ENCODE peak calls at places on chromosomes 1 and 21, in eight cellular contexts. C is effector memory CD4-positive, alpha-beta T cell; A is breast epithelium; B is upper lobe of right lung; T is lower lobe of right lung; Q is fibroblast of lung; L is endodermal cell; N is HCT116. K is an unnamed sample. For H3K36me3 and H3K4me1, the result is how much of the 10 kb centered on the place peaks cover.

GRCh38 chr1:111480682-111481081 is 6.9 kb downstream of the C1orf162 start:
- DNase-seq in A (no peak), B (no peak), L (no peak), Q (no peak), N (no peak), T (no peak), C (no peak), K (no peak)

GRCh38 chr1:84892657-84893618 is at the start of gene LPAR3:
- DNase-seq in L (peak), B (no peak), N (peak), Q (peak), T (peak), C (peak), A (no peak), K (peak)

GRCh38 chr1:20358761-20359263 is 68.1 kb downstream of the VWA5B1 start:
- DNase-seq in A (no peak), C (no peak), T (peak), N (no peak), B (peak), Q (peak), L (no peak), K (peak)

GRCh38 chr1:50424045-50424939 is 1.0 kb upstream of the DMRTA2 start:
- DNase-seq in A (no peak), N (no peak), Q (peak), B (no peak), T (no peak), C (no peak), L (no peak), K (no peak)

GRCh38 chr1:115327270-115327669 is 10.8 kb downstream of the NGF start:
- DNase-seq in B (no peak), N (no peak), A (no peak), L (no peak), Q (no peak), T (no peak), C (no peak), K (no peak)

GRCh38 chr1:209651148-209651547 is 1.1 kb downstream of the LAMB3 start:
- DNase-seq in C (peak), A (peak), Q (peak), L (peak), B (peak), N (peak), T (peak), K (peak)

GRCh38 chr1:3858231-3858981 is 1.1 kb downstream of the DFFB start:
- DNase-seq in A (no peak), T (peak), B (no peak), C (no peak), L (peak), N (no peak), Q (peak), K (no peak)

GRCh38 chr1:94318505-94319030 is 81.2 kb upstream of the ARHGAP29 start:
- DNase-seq in A (no peak), N (no peak), L (no peak), Q (no peak), T (no peak), C (no peak), B (no peak), K (no peak)

GRCh38 chr1:87151500-87152421 is 176.9 kb upstream of the LMO4 start:
- DNase-seq in C (no peak), N (no peak), L (peak), T (peak), Q (peak), B (peak), A (no peak), K (peak)

GRCh38 chr1:30616759-30617158 is 106.6 kb downstream of the MATN1 start:
- DNase-seq in L (peak), N (no peak), A (no peak), B (peak), T (no peak), C (no peak), Q (no peak), K (no peak)

GRCh38 chr21:45154511-45155508 is 80.4 kb downstream of the ADARB1 start:
- DNase-seq in A (no peak), L (peak), T (no peak), C (peak), B (no peak), Q (peak), N (no peak), K (no peak)

GRCh38 chr1:40257313-40257687 is 736 bp upstream of the ZMPSTE24 start:
- DNase-seq in Q (no peak), A (no peak), C (no peak), L (no peak), T (no peak), B (no peak), N (peak), K (no peak)

GRCh38 chr1:213988639-213989070 is 882 bp downstream of the PROX1 start:
- DNase-seq in N (no peak), Q (no peak), L (peak), B (no peak), A (no peak), T (no peak), C (no peak), K (no peak)

GRCh38 chr1:162019006-162019405 is 4.7 kb downstream of the OLFML2B start:
- DNase-seq in N (no peak), Q (peak), A (no peak), C (no peak), L (no peak), T (no peak), B (no peak), K (no peak)

GRCh38 chr1:109485001-109485400 is 1.3 kb downstream of the ATXN7L2 start:
- DNase-seq in Q (no peak), N (no peak), T (no peak), A (no peak), B (no peak), L (no peak), C (no peak), K (no peak)

GRCh38 chr1:153652795-153653507 is 5.6 kb upstream of the SNAPIN start:
- DNase-seq in L (no peak), Q (peak), B (no peak), C (no peak), T (no peak), N (no peak), A (no peak), K (no peak)

GRCh38 chr1:36918604-36919003 is 115.7 kb downstream of the GRIK3 start:
- DNase-seq in Q (no peak), N (no peak), A (no peak), T (no peak), L (no peak), B (no peak), C (no peak), K (no peak)

GRCh38 chr21:44415073-44416025 is 40.0 kb upstream of the LRRC3 start:
- DNase-seq in L (peak), T (no peak), C (no peak), Q (no peak), B (peak), A (peak), N (no peak), K (no peak)

GRCh38 chr1:226357416-226357815 is 48.5 kb upstream of the LIN9 start:
- DNase-seq in C (no peak), T (no peak), L (no peak), B (no peak), N (no peak), A (no peak), Q (no peak), K (no peak)
- H3K36me3 ChIP-seq in C (under half), T (half or more), L (under half), B (under half), N (under half), A (under half), Q (under half), K (under half)

DNA sequence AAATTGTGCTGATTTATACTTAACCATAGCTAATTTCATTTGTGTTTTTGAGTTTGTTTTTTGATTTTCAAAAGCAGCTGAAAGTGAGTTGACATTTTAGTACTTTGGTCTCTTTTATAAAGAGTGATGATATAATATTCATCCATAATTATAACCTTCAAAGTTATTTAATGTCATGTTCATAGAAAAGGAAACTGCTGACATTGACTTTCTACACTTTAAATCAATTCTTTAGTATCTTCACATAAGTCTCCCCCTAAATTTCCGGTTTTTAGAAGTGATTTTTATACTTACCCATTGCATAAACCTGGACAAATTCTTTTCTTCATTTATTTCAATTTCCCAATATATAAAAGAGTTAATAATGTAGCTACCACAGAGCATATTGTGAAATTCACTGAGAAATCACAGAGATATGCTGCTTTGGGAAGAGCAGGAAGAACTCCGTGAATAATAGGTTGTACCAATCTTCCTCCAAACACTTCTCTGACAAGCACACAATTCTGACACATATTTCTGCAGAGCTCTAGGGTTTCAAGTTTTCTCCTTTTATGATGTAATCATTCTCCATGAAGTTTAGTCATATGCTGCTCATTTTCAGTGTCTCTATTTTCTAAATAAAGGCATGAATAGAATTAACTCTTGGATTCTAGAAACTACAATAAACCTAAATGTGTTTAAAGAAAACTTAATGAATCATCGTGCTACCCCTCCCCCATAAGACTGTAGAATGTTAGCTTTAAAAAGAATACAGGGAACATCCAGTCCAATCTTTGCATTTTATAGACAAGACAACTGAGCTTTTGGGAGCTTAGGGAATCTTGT is 25.6 kb upstream of the CDC42BPA start:
- DNase-seq in T (no peak), B (no peak), N (no peak), L (no peak), Q (peak), C (no peak), A (no peak), K (no peak)
- H3K27ac ChIP-seq in T (no peak), B (no peak), N (no peak), L (no peak), Q (peak), C (no peak), A (no peak), K (no peak)

DNA sequence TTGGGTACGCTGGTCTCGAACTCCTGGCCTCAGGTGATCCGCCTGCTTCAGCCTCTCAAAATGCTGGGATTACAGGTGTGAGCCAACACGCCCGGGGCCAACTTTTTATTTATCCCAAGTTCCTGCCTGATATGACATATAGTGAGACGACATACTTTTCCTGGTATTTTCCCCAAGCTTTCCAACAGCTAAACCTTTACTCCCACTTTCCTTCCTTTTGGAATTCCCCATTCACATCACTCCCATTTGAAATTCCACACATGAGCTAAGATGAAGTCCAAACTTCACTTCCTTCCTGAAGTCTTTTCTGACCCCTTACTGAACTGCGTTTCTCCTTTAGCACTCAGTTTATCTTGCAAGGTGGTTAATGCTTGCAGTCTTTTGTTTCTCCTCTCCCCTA is 64.1 kb downstream of the S1PR1 start:
- DNase-seq in B (no peak), A (no peak), L (no peak), C (no peak), Q (no peak), N (no peak), T (no peak), K (no peak)
- H3K4me1 ChIP-seq in B (under half), A (under half), L (under half), C (under half), Q (under half), N (under half), T (under half), K (under half)

DNA sequence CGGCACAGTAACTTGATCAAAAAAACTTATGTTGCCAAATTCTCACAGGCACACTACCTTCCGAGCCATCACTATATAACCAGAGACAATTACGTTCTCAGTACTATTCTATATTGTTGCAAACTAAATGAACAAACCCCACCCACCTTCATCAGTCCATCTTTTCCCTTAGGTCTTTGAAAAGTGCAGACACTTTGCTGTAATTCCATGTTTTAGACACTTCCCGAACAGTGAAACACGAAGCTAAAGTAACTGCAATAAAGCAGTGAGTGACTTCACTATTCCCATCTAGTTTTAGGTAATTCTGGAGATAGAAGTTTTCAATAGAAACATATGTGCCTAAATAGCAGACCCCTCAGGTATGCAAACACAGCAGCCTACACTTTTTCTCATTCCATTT is 7.7 kb downstream of the SFPQ start:
- DNase-seq in T (no peak), A (no peak), N (no peak), C (no peak), B (no peak), Q (no peak), L (no peak), K (no peak)
- H3K36me3 ChIP-seq in T (half or more), A (under half), N (half or more), C (half or more), B (half or more), Q (under half), L (half or more), K (half or more)

GRCh38 chr1:185804608-185805007 is 70.4 kb downstream of the HMCN1 start:
- DNase-seq in C (no peak), Q (no peak), N (no peak), A (no peak), B (no peak), T (no peak), L (no peak), K (no peak)

GRCh38 chr1:185808675-185809074 is 74.5 kb downstream of the HMCN1 start:
- DNase-seq in L (no peak), N (no peak), B (no peak), T (no peak), Q (no peak), C (no peak), A (no peak), K (no peak)

GRCh38 chr1:185798505-185798904 is 64.3 kb downstream of the HMCN1 start:
- DNase-seq in L (no peak), A (no peak), T (no peak), C (no peak), N (no peak), Q (no peak), B (no peak), K (no peak)

GRCh38 chr1:185804206-185804605 is 70.0 kb downstream of the HMCN1 start:
- DNase-seq in C (no peak), N (no peak), A (no peak), L (no peak), Q (no peak), T (no peak), B (no peak), K (no peak)
- H3K27ac ChIP-seq in C (no peak), N (no peak), A (no peak), L (no peak), Q (no peak), T (no peak), B (no peak), K (no peak)

DNA sequence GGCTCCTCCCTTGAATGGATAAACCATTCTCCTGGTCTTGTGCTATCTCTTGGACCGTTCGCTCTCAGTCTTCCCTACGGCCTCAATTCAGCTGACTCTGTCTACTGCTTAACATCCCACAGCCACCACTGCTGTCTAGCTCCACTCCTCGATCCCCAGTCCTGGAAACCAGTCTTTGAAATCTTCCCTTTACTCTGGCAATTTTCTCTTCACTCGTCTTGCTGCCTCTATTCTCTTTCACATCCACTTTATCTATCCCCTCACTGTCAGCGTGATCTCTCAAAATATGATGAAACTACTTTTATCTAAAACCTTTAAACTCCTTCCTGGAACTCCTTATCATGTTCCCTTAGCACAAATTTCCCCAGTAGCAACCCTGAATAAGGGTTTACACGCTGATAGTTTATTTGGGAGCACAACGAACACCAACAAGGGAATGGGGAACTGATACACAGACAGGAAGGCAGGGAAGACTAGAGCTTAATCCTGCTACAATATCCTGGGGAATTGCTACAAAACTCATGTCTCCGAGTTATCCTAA is 131.6 kb upstream of the SAMSN1 start:
- DNase-seq in A (no peak), Q (no peak), T (no peak), C (no peak), N (no peak), L (no peak), B (no peak), K (no peak)
- H3K4me1 ChIP-seq in A (under half), Q (under half), T (under half), C (under half), N (under half), L (under half), B (under half), K (under half)

DNA sequence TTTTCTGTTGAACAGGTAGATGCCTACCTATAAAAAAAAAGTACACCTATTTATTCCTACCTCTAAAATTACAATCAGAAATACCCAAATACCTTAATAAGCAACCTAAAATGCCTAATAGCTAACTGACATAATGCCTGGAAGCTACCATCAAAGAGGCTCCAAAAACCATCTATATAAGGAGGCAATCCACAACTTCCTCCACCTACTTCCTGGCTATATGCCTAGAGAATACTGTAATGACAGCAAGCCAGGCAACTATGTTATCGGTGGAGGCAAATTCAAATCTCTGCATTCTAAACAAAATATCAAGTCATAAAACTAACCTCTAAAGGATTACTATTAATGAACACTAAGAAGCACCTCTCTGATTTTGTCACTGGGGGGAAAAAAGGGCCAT is 10.1 kb downstream of the ZNF644 start:
- DNase-seq in L (no peak), C (no peak), Q (peak), A (no peak), N (no peak), B (no peak), T (no peak), K (no peak)
- H3K36me3 ChIP-seq in L (under half), C (under half), Q (under half), A (under half), N (under half), B (under half), T (under half), K (under half)

DNA sequence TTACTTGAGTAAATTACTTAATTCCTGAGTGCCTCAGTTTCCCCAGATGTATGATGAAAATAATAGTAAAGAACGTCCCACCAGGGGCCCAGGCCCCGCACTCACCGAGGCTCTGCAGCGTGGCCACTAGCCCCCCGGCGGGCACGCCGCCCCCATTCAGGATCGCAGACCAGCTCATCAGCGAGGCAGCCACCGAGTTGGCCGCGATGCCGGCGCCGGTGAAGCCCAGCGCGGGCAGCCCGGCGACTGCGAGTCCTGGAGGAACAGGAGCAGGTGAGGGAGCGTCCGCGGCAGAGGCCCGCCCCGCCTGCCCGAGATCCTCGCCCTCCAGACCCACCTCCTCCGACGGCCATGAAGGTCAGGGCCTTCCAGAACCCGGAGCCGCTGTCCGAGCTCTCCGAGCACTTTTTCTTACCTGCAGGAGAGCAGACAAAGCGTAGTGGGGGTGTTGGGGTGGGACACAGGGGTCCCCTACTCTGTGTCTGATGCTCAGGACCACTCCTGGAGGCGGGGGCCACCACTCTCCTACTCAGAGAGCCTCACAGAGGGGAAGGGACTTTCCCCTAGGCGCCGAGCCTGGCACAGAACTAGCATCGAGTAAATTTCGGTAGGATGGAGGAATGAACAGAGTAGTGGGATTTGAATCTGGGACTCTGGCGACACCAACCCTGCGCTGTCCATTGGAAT is 3.7 kb downstream of the IFI6 start:
- DNase-seq in N (no peak), C (no peak), B (no peak), T (no peak), Q (no peak), A (peak), L (no peak), K (no peak)
- H3K27ac ChIP-seq in N (no peak), C (no peak), B (no peak), T (no peak), Q (no peak), A (no peak), L (no peak), K (no peak)

GRCh38 chr1:26281091-26281958 is 1.4 kb downstream of the SH3BGRL3 start:
- DNase-seq in Q (no peak), B (no peak), C (no peak), N (no peak), A (no peak), L (no peak), T (no peak), K (no peak)
- H3K4me1 ChIP-seq in Q (half or more), B (half or more), C (half or more), N (half or more), A (under half), L (under half), T (half or more), K (half or more)